ENCODE peak calls at places on chromosomes 3 and 15, in six cellular contexts. D is caudate nucleus, M is heart left ventricle, L is posterior cingulate gyrus, S is transverse colon, U is amygdala. W is an unnamed sample.

GRCh38 chr3:58234516-58234931 is 3.1 kb upstream of the ABHD6 start:
- DNase-seq in D (no peak), S (no peak), M (no peak), L (no peak), U (no peak), W (no peak)

GRCh38 chr3:113531826-113532697 is at the start of gene SIDT1:
- DNase-seq in U (no peak), S (peak), M (no peak), D (no peak), L (peak), W (no peak)

GRCh38 chr15:84762840-84763572 is 14.6 kb downstream of the ZNF592 start:
- DNase-seq in M (no peak), U (no peak), D (no peak), L (no peak), S (no peak), W (no peak)

GRCh38 chr3:14137445-14137844 is 12.6 kb downstream of the TMEM43 start:
- DNase-seq in M (no peak), S (no peak), U (no peak), D (no peak), L (no peak), W (no peak)

GRCh38 chr15:60582370-60583036 is 103.6 kb upstream of the ICE2 start:
- DNase-seq in U (no peak), D (no peak), M (no peak), L (no peak), S (no peak), W (no peak)

GRCh38 chr15:40982855-40983254 is 29.6 kb downstream of the CHAC1 start:
- DNase-seq in M (no peak), U (no peak), S (no peak), L (no peak), D (no peak), W (no peak)

GRCh38 chr3:17342126-17342525 is 400.3 kb downstream of the TBC1D5 start:
- DNase-seq in U (no peak), D (no peak), L (no peak), M (no peak), S (no peak), W (no peak)

GRCh38 chr3:43296565-43296964 is 10.2 kb downstream of the SNRK start:
- DNase-seq in M (no peak), D (no peak), S (peak), U (no peak), L (no peak), W (no peak)

W was measured in hippocampal formation.